ENCODE peak calls at places on chromosomes 12 and 14, in nine cellular contexts. G, L, S, F, K, X, D, V and O are unnamed samples.

GRCh38 chr14:50335989-50336391 is 23.9 kb downstream of the DMAC2L start:
- DNase-seq in S (peak), X (no peak), V (no peak), G (no peak), F (no peak), L (peak), D (no peak), K (peak), O (peak)

GRCh38 chr14:105067140-105067968 is 2.1 kb upstream of the GPR132 start:
- DNase-seq in V (no peak), D (no peak), L (peak), S (no peak), X (peak), K (no peak), F (no peak), G (peak), O (no peak)

GRCh38 chr12:132779781-132780353 is 18.2 kb upstream of the ANKLE2 start:
- DNase-seq in D (no peak), S (no peak), L (no peak), K (no peak), G (no peak), X (no peak), V (no peak), F (no peak), O (no peak)

GRCh38 chr12:107845980-107846659 is 71.6 kb downstream of the ASCL4 start:
- DNase-seq in K (no peak), V (no peak), X (no peak), D (no peak), F (no peak), S (no peak), L (no peak), G (no peak), O (no peak)

GRCh38 chr12:131849700-131850553 is 21.7 kb downstream of the MMP17 start:
- DNase-seq in F (no peak), X (no peak), L (no peak), K (no peak), G (no peak), V (no peak), S (no peak), D (no peak), O (no peak)

GRCh38 chr14:103231376-103232019 is 102.5 kb upstream of the EIF5 start:
- DNase-seq in V (no peak), G (no peak), F (no peak), K (no peak), D (no peak), S (no peak), X (no peak), L (no peak), O (no peak)

GRCh38 chr12:52865090-52865944 is 16.5 kb upstream of the KRT78 start:
- DNase-seq in K (peak), X (no peak), G (peak), F (peak), L (peak), V (no peak), D (peak), S (peak), O (no peak)

GRCh38 chr14:99675951-99676350 is 8.1 kb upstream of the CYP46A1 start:
- DNase-seq in L (no peak), X (no peak), G (peak), S (no peak), K (no peak), V (no peak), D (no peak), F (no peak), O (no peak)

GRCh38 chr12:39010406-39010805 is 105.0 kb upstream of the CPNE8 start:
- DNase-seq in F (no peak), D (no peak), S (no peak), K (no peak), L (no peak), G (no peak), V (no peak), X (no peak), O (no peak)

GRCh38 chr12:104544836-104545235 is 88.1 kb downstream of the CHST11 start:
- DNase-seq in D (no peak), S (no peak), K (no peak), X (no peak), V (no peak), L (no peak), F (no peak), G (no peak), O (no peak)

GRCh38 chr12:126193190-126193589 is 1128.0 kb downstream of the AACS start:
- DNase-seq in L (no peak), K (no peak), G (no peak), F (no peak), S (no peak), V (no peak), D (no peak), X (no peak), O (no peak)

GRCh38 chr14:88128811-88129210 is 123.9 kb downstream of the GPR65 start:
- DNase-seq in G (peak), V (no peak), X (no peak), S (no peak), L (no peak), F (peak), D (no peak), K (no peak), O (no peak)

GRCh38 chr14:58541623-58542022 is 96.1 kb upstream of the DACT1 start:
- DNase-seq in K (no peak), D (no peak), S (no peak), X (no peak), L (no peak), V (no peak), G (no peak), F (no peak), O (no peak)

GRCh38 chr12:132355742-132356681 is 26.6 kb upstream of the GALNT9 start:
- DNase-seq in S (no peak), F (peak), K (no peak), G (peak), X (no peak), L (no peak), V (no peak), D (no peak), O (no peak)

GRCh38 chr14:21097616-21098133 is 780 bp downstream of the ZNF219 start:
- DNase-seq in X (no peak), G (peak), D (peak), K (no peak), V (no peak), S (peak), F (peak), L (no peak), O (no peak)

GRCh38 chr12:19800884-19801283 is 361.6 kb downstream of the AEBP2 start:
- DNase-seq in S (no peak), X (no peak), K (peak), V (no peak), G (no peak), L (no peak), D (no peak), F (no peak), O (no peak)

GRCh38 chr14:40616579-40616978 is 990.1 kb upstream of the LRFN5 start:
- DNase-seq in G (no peak), V (no peak), D (no peak), X (no peak), L (no peak), F (no peak), K (no peak), S (no peak), O (no peak)

GRCh38 chr12:32921397-32921796 is 24.8 kb upstream of the PKP2 start:
- DNase-seq in D (no peak), F (no peak), L (no peak), X (no peak), S (no peak), G (no peak), K (peak), V (no peak), O (no peak)

GRCh38 chr12:24172031-24172772 is 222.7 kb upstream of the SOX5 start:
- DNase-seq in F (no peak), L (no peak), S (no peak), D (no peak), V (no peak), K (no peak), G (peak), X (no peak), O (no peak)

GRCh38 chr12:13209279-13210021 is 12.9 kb downstream of the EMP1 start:
- DNase-seq in F (no peak), D (no peak), V (no peak), L (no peak), K (no peak), S (no peak), X (no peak), G (no peak), O (no peak)

GRCh38 chr12:118606690-118607089 is 230.3 kb downstream of the SUDS3 start:
- DNase-seq in F (no peak), L (no peak), K (no peak), X (no peak), D (no peak), G (no peak), V (no peak), S (no peak), O (no peak)

GRCh38 chr14:50544911-50545310 is 12.5 kb upstream of the MAP4K5 start:
- DNase-seq in G (no peak), X (no peak), K (no peak), F (peak), S (no peak), V (no peak), D (no peak), L (no peak), O (no peak)

GRCh38 chr12:76595056-76595455 is 35.5 kb upstream of the OSBPL8 start:
- DNase-seq in K (no peak), D (no peak), G (no peak), X (no peak), L (no peak), V (no peak), F (no peak), S (no peak), O (no peak)

GRCh38 chr12:66978802-66979201 is 290.4 kb upstream of the CAND1 start:
- DNase-seq in V (no peak), X (no peak), G (no peak), L (no peak), K (no peak), S (no peak), D (no peak), F (no peak), O (no peak)

GRCh38 chr14:99121027-99121875 is 150.7 kb downstream of the BCL11B start:
- DNase-seq in F (no peak), K (no peak), G (peak), S (no peak), X (no peak), D (no peak), L (no peak), V (no peak), O (no peak)

GRCh38 chr14:55701638-55702037 is 121.6 kb downstream of the KTN1 start:
- DNase-seq in D (no peak), G (no peak), L (no peak), S (no peak), K (no peak), F (no peak), V (no peak), X (no peak), O (no peak)

GRCh38 chr12:114913871-114914801 is 230.2 kb upstream of the TBX3 start:
- DNase-seq in L (no peak), F (no peak), G (no peak), D (no peak), V (no peak), X (no peak), S (no peak), K (no peak), O (no peak)

GRCh38 chr14:34172052-34172451 is 221.2 kb upstream of the EGLN3 start:
- DNase-seq in D (no peak), S (no peak), K (no peak), L (no peak), X (no peak), V (no peak), F (no peak), G (no peak), O (no peak)

GRCh38 chr12:120103044-120103338 is 13.6 kb downstream of the RAB35 start:
- DNase-seq in F (no peak), V (no peak), L (no peak), X (no peak), G (no peak), K (no peak), D (no peak), S (no peak), O (no peak)

GRCh38 chr12:77190022-77190421 is 124.7 kb upstream of the E2F7 start:
- DNase-seq in G (no peak), X (no peak), V (no peak), S (no peak), L (no peak), D (no peak), K (no peak), F (no peak), O (no peak)

GRCh38 chr12:101021911-101022388 is 188.1 kb downstream of the SLC5A8 start:
- DNase-seq in S (no peak), X (no peak), D (no peak), K (peak), V (no peak), F (no peak), L (no peak), G (no peak), O (no peak)

GRCh38 chr14:85529803-85530574 is at the start of gene FLRT2:
- DNase-seq in V (peak), S (peak), D (peak), X (no peak), L (peak), K (peak), G (peak), F (peak), O (peak)

GRCh38 chr12:75878382-75878720 is 153.2 kb downstream of the PHLDA1 start:
- DNase-seq in D (peak), K (peak), S (no peak), L (no peak), F (no peak), G (no peak), V (no peak), X (no peak), O (no peak)

GRCh38 chr14:22099942-22100763 is 426.5 kb upstream of the OR4E1 start:
- DNase-seq in L (peak), G (peak), X (peak), F (no peak), K (peak), V (peak), D (peak), S (peak), O (no peak)

GRCh38 chr12:22313276-22313995 is 21.1 kb downstream of the ST8SIA1 start:
- DNase-seq in X (no peak), S (no peak), K (no peak), V (no peak), L (no peak), G (no peak), F (no peak), D (no peak), O (no peak)

GRCh38 chr12:20985399-20985798 is 145.6 kb upstream of the SLCO1B1 start:
- DNase-seq in X (no peak), L (no peak), S (no peak), K (no peak), D (no peak), V (no peak), G (no peak), F (no peak), O (no peak)

GRCh38 chr14:72804653-72805180 is 89.2 kb downstream of the DPF3 start:
- DNase-seq in D (no peak), K (peak), G (no peak), F (no peak), V (no peak), S (no peak), X (no peak), L (no peak), O (no peak)

DNA sequence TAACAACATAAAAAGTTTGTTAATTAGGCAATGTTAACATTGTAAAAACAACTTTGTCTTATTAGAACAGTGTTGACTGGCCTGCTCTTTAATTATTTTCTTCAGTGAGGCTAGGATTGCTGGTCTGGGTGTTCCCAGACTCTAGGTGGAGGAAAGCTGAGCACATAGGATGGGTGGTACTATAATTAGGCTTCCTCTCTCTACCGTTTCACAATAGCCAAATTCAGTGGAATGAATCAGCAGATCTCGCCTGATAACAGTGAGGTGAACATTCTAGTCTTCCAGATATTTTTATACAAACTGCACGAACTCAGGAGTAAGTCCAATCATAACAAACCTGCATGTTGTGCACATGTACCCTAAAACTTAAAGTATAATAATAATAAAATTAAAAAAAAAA is 11.9 kb downstream of the PTGDR start:
- DNase-seq in D (no peak), F (no peak), V (no peak), X (no peak), L (no peak), G (no peak), S (no peak), K (no peak), O (no peak)
- H3K27ac ChIP-seq in D (no peak), F (no peak), V (no peak), X (no peak), L (no peak), G (no peak), S (peak), K (no peak), O (no peak)

GRCh38 chr12:2198542-2198941 is 145.8 kb downstream of the CACNA1C start:
- DNase-seq in K (no peak), V (no peak), G (no peak), D (no peak), F (no peak), L (no peak), X (no peak), S (no peak), O (no peak)
- H3K27ac ChIP-seq in K (no peak), V (no peak), G (no peak), D (no peak), F (no peak), L (no peak), X (no peak), S (peak), O (no peak)

DNA sequence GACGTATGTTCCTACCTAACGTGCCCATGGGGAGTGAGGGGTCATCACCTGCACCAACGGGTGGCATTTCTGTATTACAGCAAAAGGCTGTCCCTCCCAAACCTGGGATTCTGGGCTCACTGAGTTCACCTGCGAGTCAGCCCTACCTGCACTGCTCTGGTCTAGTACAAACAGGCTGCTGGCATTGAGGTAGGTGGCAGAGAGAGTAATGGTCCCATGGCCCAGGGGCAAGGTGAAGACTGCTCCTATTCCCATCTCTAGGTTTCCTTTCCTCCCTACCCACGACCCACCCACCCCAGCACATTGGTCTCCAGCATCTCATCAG is 421 bp downstream of the SUOX start:
- DNase-seq in S (no peak), D (no peak), L (no peak), K (no peak), G (no peak), X (no peak), V (no peak), F (no peak), O (no peak)
- H3K27ac ChIP-seq in S (peak), D (peak), L (peak), K (no peak), G (peak), X (no peak), V (peak), F (peak), O (peak)

GRCh38 chr12:89354630-89354931 is 2.3 kb upstream of the DUSP6 start:
- DNase-seq in F (no peak), L (no peak), S (no peak), K (peak), G (no peak), V (no peak), X (no peak), D (no peak), O (no peak)
- H3K27ac ChIP-seq in F (peak), L (peak), S (peak), K (peak), G (peak), V (peak), X (peak), D (peak), O (peak)

DNA sequence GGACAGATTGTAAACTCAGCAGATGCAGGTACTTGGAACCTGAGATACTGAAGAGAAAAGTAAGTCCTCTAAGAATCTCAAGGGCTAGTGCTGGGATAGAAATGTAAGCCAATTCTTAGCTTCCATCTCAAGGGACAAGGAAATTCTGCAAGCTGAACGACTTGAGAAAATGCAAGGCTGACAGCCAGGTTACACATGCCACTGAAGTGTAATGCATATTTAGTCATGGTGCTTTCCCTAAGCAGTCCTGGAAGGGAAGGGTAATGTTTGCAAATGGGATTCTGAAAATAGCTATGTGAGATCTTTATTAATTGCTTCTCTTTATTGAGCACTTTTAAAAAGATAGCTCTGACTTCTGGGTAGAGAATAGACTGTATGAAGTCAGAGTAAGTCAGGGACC is 402.7 kb upstream of the SEL1L start:
- DNase-seq in F (no peak), G (no peak), V (no peak), L (no peak), K (no peak), D (no peak), X (no peak), S (no peak), O (no peak)
- H3K27ac ChIP-seq in F (no peak), G (no peak), V (no peak), L (no peak), K (no peak), D (no peak), X (no peak), S (no peak), O (no peak)

GRCh38 chr12:45577844-45578399 is 151.6 kb upstream of the ARID2 start:
- DNase-seq in X (no peak), K (no peak), V (no peak), D (no peak), F (no peak), L (no peak), G (no peak), S (no peak), O (no peak)
- H3K27ac ChIP-seq in X (no peak), K (no peak), V (no peak), D (no peak), F (no peak), L (no peak), G (no peak), S (no peak), O (no peak)